ENCODE peak calls at places on chromosome 21, in four cellular contexts. Z, U, A and T are unnamed samples.

GRCh38 chr21:44593598-44594405 is 1.5 kb upstream of the KRTAP10-6 start:
- DNase-seq in Z (peak; percentile 56), A (peak; percentile 48), U (peak; percentile 12), T (peak; percentile 22)

GRCh38 chr21:37266515-37267221 is 466 bp downstream of the VPS26C start:
- DNase-seq in A (peak; percentile 74), U (peak; percentile 42), Z (no peak), T (peak; percentile 73)

GRCh38 chr21:35244514-35244913 is 195.4 kb upstream of the RUNX1 start:
- DNase-seq in U (peak; percentile 77), Z (no peak), A (no peak), T (no peak)

GRCh38 chr21:44601596-44602473 is 1.4 kb downstream of the KRTAP10-7 start:
- DNase-seq in U (no peak), A (peak; percentile 43), Z (no peak), T (no peak)

GRCh38 chr21:45052960-45053359 is 21.4 kb upstream of the ADARB1 start:
- DNase-seq in A (no peak), Z (peak; percentile 15), U (no peak), T (no peak)

GRCh38 chr21:21200103-21200938 is 202.1 kb downstream of the NCAM2 start:
- DNase-seq in A (no peak), Z (no peak), U (peak; percentile 99), T (peak; percentile 68)

GRCh38 chr21:36716836-36717235 is 17.9 kb downstream of the SIM2 start:
- DNase-seq in U (no peak), Z (no peak), A (no peak), T (no peak)

GRCh38 chr21:45695086-45695485 is 51.6 kb downstream of the PCBP3 start:
- DNase-seq in Z (peak; percentile 49), U (no peak), A (no peak), T (peak; percentile 44)

GRCh38 chr21:37532868-37533780 is 166.6 kb downstream of the DYRK1A start:
- DNase-seq in Z (no peak), U (peak; percentile 61), A (peak; percentile 47), T (peak; percentile 49)

GRCh38 chr21:39696196-39696595 is 48.8 kb upstream of the IGSF5 start:
- DNase-seq in Z (no peak), U (no peak), A (no peak), T (no peak)
- H4K5ac ChIP-seq in Z (no peak overlapping the region), U (no peak overlapping the region), A (no peak overlapping the region), T (no peak overlapping the region)

GRCh38 chr21:26888931-26889330 is 43.7 kb upstream of the ADAMTS1 start:
- DNase-seq in A (no peak), U (no peak), Z (no peak), T (no peak)

GRCh38 chr21:26883768-26884167 is 38.6 kb upstream of the ADAMTS1 start:
- DNase-seq in Z (no peak), U (peak; percentile 15), A (no peak), T (no peak)

GRCh38 chr21:26888256-26888655 is 43.0 kb upstream of the ADAMTS1 start:
- DNase-seq in A (no peak), U (no peak), Z (no peak), T (no peak)

GRCh38 chr21:26884436-26884835 is 39.2 kb upstream of the ADAMTS1 start:
- DNase-seq in A (no peak), U (no peak), Z (no peak), T (no peak)

DNA sequence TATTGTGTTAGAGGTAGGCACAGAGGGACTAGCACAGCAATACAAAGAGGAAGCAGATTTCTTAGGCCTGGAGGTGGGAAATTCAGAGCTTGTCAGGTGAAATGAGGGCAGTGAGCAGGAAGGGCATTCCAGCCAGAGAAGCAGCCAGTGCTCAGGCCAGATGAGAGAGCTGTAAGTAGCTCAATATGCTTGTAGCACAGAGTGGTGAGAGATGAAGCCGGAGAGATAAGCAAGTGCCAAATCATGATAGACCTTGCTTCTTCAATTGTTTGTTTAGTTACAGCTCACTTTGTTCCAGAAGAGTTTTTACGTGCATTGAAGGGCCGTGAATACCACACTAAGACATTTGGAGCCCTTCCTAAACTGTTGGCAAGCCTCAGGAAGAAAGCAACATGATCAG is 42.0 kb upstream of the ADAMTS1 start:
- DNase-seq in Z (no peak), U (peak; percentile 15), A (no peak), T (peak; percentile 29)
- H3K18ac ChIP-seq in Z (no peak overlapping the region), U (peak overlapping the region; percentile 18), A (no peak overlapping the region), T (no peak overlapping the region)

DNA sequence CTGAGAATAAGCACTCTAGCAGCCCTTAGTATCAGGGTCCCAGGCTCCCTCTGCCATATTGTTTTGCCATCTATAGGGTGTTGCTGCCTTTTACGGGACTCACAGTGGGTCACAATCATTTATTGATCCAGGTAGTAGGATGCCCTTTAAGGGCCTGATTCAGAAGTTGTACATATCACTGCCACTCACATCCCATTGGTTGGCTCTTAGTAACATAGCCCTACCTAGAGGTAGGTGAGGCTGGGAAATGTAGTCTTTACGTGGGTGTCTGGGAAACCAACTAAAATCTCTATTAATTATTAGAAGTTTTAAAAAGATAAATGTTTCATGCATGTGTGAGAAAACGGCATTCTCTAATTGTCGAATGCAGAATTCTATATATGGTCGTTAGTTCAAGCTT is 78.8 kb upstream of the ATP5PO start:
- DNase-seq in U (no peak), A (no peak), Z (no peak), T (no peak)
- H3K27ac ChIP-seq in U (no peak overlapping the region), A (no peak overlapping the region), Z (no peak overlapping the region), T (no peak overlapping the region)

DNA sequence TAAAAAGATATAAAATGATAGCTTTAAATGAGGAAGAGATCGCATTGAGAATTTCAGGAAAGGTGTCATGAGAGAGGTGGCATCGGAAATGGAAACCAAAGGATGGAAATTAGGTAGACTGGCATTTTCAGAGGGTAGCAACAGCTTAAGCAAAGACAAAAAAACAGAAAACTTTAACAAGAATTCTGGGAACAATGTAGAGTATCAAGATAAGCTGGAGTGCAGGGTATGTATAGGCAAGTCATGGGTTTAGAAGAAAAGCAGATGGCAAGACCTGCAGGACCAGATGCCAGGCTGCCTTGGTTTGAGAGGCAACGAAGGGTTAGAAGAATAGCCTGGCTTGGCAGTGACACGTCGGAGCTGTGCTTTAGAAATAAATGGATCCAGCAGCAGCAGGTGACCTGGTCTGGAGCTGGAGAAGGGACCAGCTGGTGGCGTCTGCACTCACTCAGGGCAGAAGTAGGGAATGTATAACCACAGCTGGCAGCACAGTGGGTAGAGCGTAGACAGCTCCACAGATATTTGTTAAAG is 149.4 kb upstream of the TIAM1 start:
- DNase-seq in Z (no peak), A (no peak), U (no peak), T (no peak)
- H4K5ac ChIP-seq in Z (no peak overlapping the region), A (no peak overlapping the region), U (no peak overlapping the region), T (no peak overlapping the region)